ENCODE peak calls at places on chromosomes 6 and 20, in four cellular contexts. B is GM23248, Z is mammary epithelial cell, G is IMR-90. H is an unnamed sample.
A peak's percentile ranks its signal among the peaks of the same experiment; 100 is the strongest.

GRCh38 chr6:158145940-158146339 is 22.1 kb downstream of the SERAC1 start:
- DNase-seq in B (no peak), Z (no peak), G (peak; percentile 44), H (no peak)

GRCh38 chr20:49435639-49436038 is 46.8 kb downstream of the KCNB1 start:
- DNase-seq in B (no peak), Z (no peak), G (no peak), H (no peak)

GRCh38 chr6:137025786-137026730 is 18.7 kb downstream of the IL20RA start:
- DNase-seq in B (no peak), Z (peak; percentile 44), G (no peak), H (no peak)

GRCh38 chr6:33490198-33490597 is 35.8 kb downstream of the ZBTB9 start:
- DNase-seq in B (no peak), Z (peak; percentile 20), G (no peak), H (no peak)

GRCh38 chr6:1020133-1020532 is 291.8 kb upstream of the FOXQ1 start:
- DNase-seq in B (no peak), Z (no peak), G (no peak), H (no peak)

GRCh38 chr20:33727806-33728205 is 4.0 kb upstream of the ZNF341 start:
- DNase-seq in B (no peak), Z (no peak), G (no peak), H (no peak)

GRCh38 chr6:168157272-168158007 is 78.4 kb upstream of the FRMD1 start:
- DNase-seq in B (peak; percentile 94), Z (peak; percentile 45), G (peak; percentile 78), H (no peak)

GRCh38 chr6:144104898-144105487 is 9.6 kb upstream of the SF3B5 start:
- DNase-seq in B (peak; percentile 80), Z (peak; percentile 60), G (peak; percentile 79), H (peak; percentile 63)

GRCh38 chr6:24492475-24492874 is 2.3 kb upstream of the ALDH5A1 start:
- DNase-seq in B (peak; percentile 18), Z (no peak), G (peak; percentile 7), H (no peak)

GRCh38 chr6:70663881-70664466 is 3.7 kb upstream of the SMAP1 start:
- DNase-seq in B (no peak), Z (no peak), G (no peak), H (no peak)

GRCh38 chr6:17035994-17036393 is 65.9 kb upstream of the STMND1 start:
- DNase-seq in B (no peak), Z (no peak), G (no peak), H (no peak)

GRCh38 chr6:28803337-28803709 is 120.5 kb downstream of the TRIM27 start:
- DNase-seq in B (no peak), Z (no peak), G (no peak), H (no peak)

GRCh38 chr6:89134723-89135122 is 11.1 kb upstream of the PM20D2 start:
- DNase-seq in B (no peak), Z (no peak), G (no peak), H (no peak)

GRCh38 chr20:44471481-44471882 is 4.2 kb upstream of the TTPAL start:
- DNase-seq in B (peak; percentile 78), Z (peak; percentile 60), G (peak; percentile 44), H (no peak)

GRCh38 chr6:83505376-83505775 is 7.0 kb upstream of the PRSS35 start:
- DNase-seq in B (no peak), Z (no peak), G (no peak), H (no peak)

GRCh38 chr20:45114465-45115385 is at the start of gene WFDC5:
- DNase-seq in B (no peak), Z (peak; percentile 66), G (no peak), H (peak; percentile 1)

GRCh38 chr20:58705525-58705924 is 12.9 kb downstream of the NPEPL1 start:
- DNase-seq in B (no peak), Z (no peak), G (no peak), H (no peak)

GRCh38 chr6:125808060-125808459 is 17.3 kb downstream of the NCOA7 start:
- DNase-seq in B (no peak), Z (no peak), G (no peak), H (no peak)

GRCh38 chr6:110682460-110682853 is 132.8 kb downstream of the CDK19 start:
- DNase-seq in B (peak; percentile 82), Z (peak; percentile 68), G (peak; percentile 81), H (peak; percentile 72)

GRCh38 chr6:55998586-55998985 is 123.2 kb upstream of the BMP5 start:
- DNase-seq in B (no peak), Z (no peak), G (no peak), H (no peak)

GRCh38 chr6:32950449-32950848 is 2.4 kb downstream of the HLA-DMA start:
- DNase-seq in B (no peak), Z (no peak), G (no peak), H (no peak)

GRCh38 chr6:66173587-66173986 is 466.6 kb upstream of the EYS start:
- DNase-seq in B (no peak), Z (no peak), G (no peak), H (no peak)

GRCh38 chr20:9551808-9552550 is 37.6 kb downstream of the LAMP5 start:
- DNase-seq in B (no peak), Z (no peak), G (no peak), H (no peak)

GRCh38 chr6:158161566-158162254 is 6.4 kb downstream of the SERAC1 start:
- DNase-seq in B (peak; percentile 4), Z (peak; percentile 46), G (no peak), H (no peak)

GRCh38 chr6:106360989-106361430 is 493 bp downstream of the CRYBG1 start:
- DNase-seq in B (peak; percentile 34), Z (peak; percentile 65), G (no peak), H (no peak)

GRCh38 chr6:106363401-106364138 is 3.1 kb downstream of the CRYBG1 start:
- DNase-seq in B (peak; percentile 10), Z (no peak), G (no peak), H (no peak)

GRCh38 chr6:106356382-106356781 is 4.1 kb upstream of the CRYBG1 start:
- DNase-seq in B (peak; percentile 5), Z (no peak), G (no peak), H (no peak)

GRCh38 chr6:106359989-106360409 is 518 bp upstream of the CRYBG1 start:
- DNase-seq in B (no peak), Z (no peak), G (no peak), H (no peak)

DNA sequence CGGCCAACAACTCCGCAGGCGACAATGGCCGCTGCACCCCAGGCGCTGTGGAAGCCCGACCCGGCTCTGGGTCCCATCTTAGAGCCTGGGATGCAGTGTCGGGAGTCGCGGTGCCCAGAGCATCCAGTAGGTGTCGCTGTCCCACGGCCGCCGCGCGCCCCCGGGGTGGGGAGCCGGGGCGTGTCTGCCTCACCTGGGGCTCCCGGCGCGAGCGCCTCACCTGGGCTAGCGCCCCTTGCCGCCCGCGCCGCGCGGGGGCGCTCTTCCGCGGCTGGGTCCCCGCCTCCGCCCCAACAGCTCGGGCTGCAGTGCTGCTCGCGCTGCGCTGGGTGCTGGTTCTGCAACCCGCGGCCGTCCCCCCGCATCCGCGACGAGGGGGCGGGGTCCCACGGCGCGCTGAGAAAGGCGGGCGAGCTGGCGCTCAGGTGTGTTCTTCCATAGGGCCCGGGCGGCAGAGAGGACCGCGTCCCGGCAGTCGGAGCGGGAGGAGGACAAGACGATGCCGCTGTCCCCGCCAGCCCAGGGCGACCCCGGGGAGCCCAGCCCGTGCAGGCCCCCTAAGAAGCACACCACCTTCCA is at the start of gene CRYBG1:
- DNase-seq in B (peak; percentile 44), Z (peak; percentile 91), G (no peak), H (peak; percentile 73)
- H2AFZ ChIP-seq in B (peak within 1 kb of the TSS; percentile 69), Z (peak within 1 kb of the TSS; percentile 100), G (peak within 1 kb of the TSS; percentile 91), H (peak within 1 kb of the TSS; percentile 85)

DNA sequence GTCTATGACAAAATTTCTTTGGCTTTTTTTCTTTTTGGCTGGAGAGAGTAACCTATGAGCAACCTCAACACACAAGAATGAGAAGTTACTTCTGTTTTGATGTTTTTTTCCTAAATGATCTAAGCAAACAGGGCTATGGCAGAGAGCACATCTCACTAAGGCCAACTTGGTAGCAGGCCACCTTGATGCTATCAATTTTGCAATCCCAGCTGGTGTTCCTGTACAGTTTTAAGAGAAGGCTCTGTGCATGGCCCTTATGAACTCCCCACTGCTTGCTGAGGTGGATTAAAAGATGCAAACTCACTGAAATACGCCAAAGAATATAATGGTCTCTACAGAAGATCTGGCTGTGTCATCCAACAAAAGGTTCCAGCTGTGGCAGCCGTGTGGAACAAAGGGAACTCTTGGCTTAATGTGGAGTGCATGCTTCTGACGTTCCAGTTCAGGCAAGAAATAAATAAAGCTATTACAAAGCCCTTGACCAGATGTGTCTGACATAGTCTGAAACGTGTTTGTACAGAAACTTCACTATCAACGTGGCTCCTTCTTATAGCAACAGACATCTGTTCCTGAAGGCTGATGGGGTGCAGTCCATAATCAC is 481.0 kb downstream of the BMP2 start:
- DNase-seq in B (no peak), Z (no peak), G (no peak), H (no peak)
- H2AFZ ChIP-seq in B (no peak overlapping the region), Z (no peak overlapping the region), G (no peak overlapping the region), H (no peak overlapping the region)

GRCh38 chr20:47962286-47962685 is 177.0 kb upstream of the SULF2 start:
- DNase-seq in B (no peak), Z (no peak), G (no peak), H (no peak)
- H2AFZ ChIP-seq in B (no peak overlapping the region), Z (no peak overlapping the region), G (no peak overlapping the region), H (no peak overlapping the region)

DNA sequence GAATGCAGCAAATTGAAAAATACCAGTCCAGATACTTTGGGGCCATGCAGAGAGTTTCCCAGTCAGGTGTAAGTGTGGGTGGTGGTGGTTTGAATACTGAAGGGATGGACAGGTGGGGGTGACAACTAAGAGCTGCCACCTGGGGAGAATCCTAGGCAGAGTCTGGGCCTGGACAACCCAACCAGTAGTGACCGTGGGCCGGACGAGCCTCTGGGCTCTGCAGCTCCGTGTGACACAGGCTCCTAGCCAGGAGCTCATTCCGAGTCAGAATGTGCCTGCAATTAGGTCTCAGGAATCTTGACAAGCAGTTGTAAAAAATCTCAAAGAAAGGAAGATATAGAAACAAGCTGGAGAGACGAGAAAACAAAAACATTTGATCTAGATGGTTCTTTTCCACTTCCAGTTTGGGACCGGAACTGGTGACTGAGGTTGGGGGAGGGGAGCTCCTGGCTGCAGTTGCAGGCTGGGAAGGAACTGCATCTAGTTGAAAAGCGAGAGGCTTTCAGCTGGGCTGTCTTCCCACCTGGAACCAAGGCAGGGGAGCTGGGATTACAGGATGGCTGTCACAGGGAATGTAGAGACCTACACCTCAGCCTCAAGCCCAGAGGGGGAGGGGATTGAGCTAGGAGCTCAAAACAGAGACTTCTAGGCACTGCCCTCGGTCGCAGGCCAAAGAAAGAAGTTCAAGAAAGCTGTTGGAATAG is 156.9 kb downstream of the PAX1 start:
- DNase-seq in B (no peak), Z (no peak), G (no peak), H (no peak)
- H2AFZ ChIP-seq in B (no peak overlapping the region), Z (no peak overlapping the region), G (no peak overlapping the region), H (no peak overlapping the region)

GRCh38 chr6:18414102-18414501 is 27.0 kb downstream of the RNF144B start:
- DNase-seq in B (no peak), Z (no peak), G (no peak), H (no peak)

GRCh38 chr6:18412073-18412472 is 24.9 kb downstream of the RNF144B start:
- DNase-seq in B (no peak), Z (no peak), G (no peak), H (no peak)

GRCh38 chr6:18410412-18410811 is 23.3 kb downstream of the RNF144B start:
- DNase-seq in B (no peak), Z (peak; percentile 64), G (no peak), H (no peak)

GRCh38 chr6:18413320-18413830 is 26.2 kb downstream of the RNF144B start:
- DNase-seq in B (no peak), Z (no peak), G (no peak), H (no peak)

DNA sequence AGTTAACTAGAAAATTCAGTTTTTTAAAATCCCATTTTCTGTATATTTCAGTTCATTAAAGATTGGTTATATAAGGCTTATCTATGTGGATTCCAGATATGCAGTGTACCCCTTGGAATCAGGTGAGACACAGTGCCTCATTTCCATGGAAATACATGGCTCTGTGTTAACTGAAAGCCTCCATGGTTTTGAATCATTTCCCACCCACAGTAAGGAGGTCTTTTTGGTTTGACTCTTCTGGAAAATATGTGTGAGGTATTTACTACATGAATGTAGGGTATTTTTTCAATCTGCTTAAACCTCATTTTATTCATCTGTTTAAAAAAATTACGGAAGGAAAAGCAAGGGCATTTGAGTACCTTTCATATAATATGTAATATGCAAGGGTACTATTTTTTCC is 25.5 kb downstream of the RNF144B start:
- DNase-seq in B (peak; percentile 70), Z (no peak), G (peak; percentile 77), H (no peak)
- H2AFZ ChIP-seq in B (no peak overlapping the region), Z (no peak overlapping the region), G (no peak overlapping the region), H (no peak overlapping the region)